ENCODE peak calls at places on chromosomes 12 and 14, in five cellular contexts. Q, T, C, V and X are unnamed samples.

GRCh38 chr14:103416916-103417315 is 31.7 kb downstream of the MARK3 start:
- DNase-seq in V (no peak), C (no peak), T (no peak), Q (no peak), X (no peak)

GRCh38 chr14:23430733-23431105 is 4.7 kb downstream of the MYH7 start:
- DNase-seq in Q (peak), C (peak), V (no peak), T (peak), X (no peak)

GRCh38 chr14:105063041-105063440 is 2.2 kb downstream of the GPR132 start:
- DNase-seq in V (no peak), C (no peak), Q (no peak), T (no peak), X (no peak)

GRCh38 chr12:102281231-102281630 is 83.6 kb upstream of the PMCH start:
- DNase-seq in Q (no peak), V (no peak), T (no peak), C (no peak), X (no peak)

GRCh38 chr12:106584104-106585064 is 1.6 kb downstream of the RFX4 start:
- DNase-seq in T (no peak), Q (no peak), C (no peak), V (no peak), X (no peak)

GRCh38 chr12:2959194-2959507 is at the start of gene TEAD4:
- DNase-seq in V (peak), C (peak), Q (peak), T (peak), X (peak)

GRCh38 chr14:92942576-92942975 is 19.6 kb downstream of the CHGA start:
- DNase-seq in Q (no peak), C (no peak), V (no peak), T (no peak), X (no peak)

GRCh38 chr12:63400746-63401145 is 249.7 kb upstream of the AVPR1A start:
- DNase-seq in C (no peak), V (no peak), T (peak), Q (peak), X (peak)

GRCh38 chr14:77804592-77804991 is 4.7 kb downstream of the ADCK1 start:
- DNase-seq in T (peak), Q (no peak), V (no peak), C (no peak), X (peak)

GRCh38 chr12:24605466-24605865 is 343.4 kb downstream of the BCAT1 start:
- DNase-seq in Q (no peak), T (no peak), C (no peak), V (no peak), X (no peak)

GRCh38 chr12:41653386-41654110 is 465.4 kb downstream of the PDZRN4 start:
- DNase-seq in V (no peak), Q (no peak), T (no peak), C (no peak), X (no peak)

GRCh38 chr12:11946161-11946560 is 124.6 kb upstream of the BCL2L14 start:
- DNase-seq in C (no peak), T (no peak), V (no peak), Q (no peak), X (no peak)

GRCh38 chr14:98965061-98965460 is 306.9 kb downstream of the BCL11B start:
- DNase-seq in Q (no peak), T (no peak), C (no peak), V (no peak), X (no peak)

GRCh38 chr14:57533214-57533613 is 39.6 kb upstream of the CCDC198 start:
- DNase-seq in Q (peak), C (no peak), T (peak), V (no peak), X (peak)

GRCh38 chr12:25377475-25378179 is 126.9 kb upstream of the KRAS start:
- DNase-seq in T (peak), V (no peak), Q (no peak), C (no peak), X (peak)

GRCh38 chr14:65229431-65230286 is 127.3 kb upstream of the MAX start:
- DNase-seq in Q (peak), V (peak), T (no peak), C (peak), X (no peak)

GRCh38 chr12:3227076-3227975 is 150.1 kb downstream of the TSPAN9 start:
- DNase-seq in V (no peak), Q (no peak), T (no peak), C (no peak), X (no peak)

GRCh38 chr12:3681595-3681921 is 71.4 kb downstream of the CRACR2A start:
- DNase-seq in V (no peak), Q (no peak), C (no peak), T (no peak), X (no peak)

GRCh38 chr12:110371408-110372055 is 32.0 kb downstream of the ANAPC7 start:
- DNase-seq in Q (peak), V (no peak), C (no peak), T (no peak), X (no peak)

GRCh38 chr14:71720978-71721624 is 211.1 kb upstream of the RGS6 start:
- DNase-seq in Q (peak), C (peak), T (peak), V (no peak), X (peak)